ENCODE peak calls at places on chromosomes 16 and 17, in ten cellular contexts. S is SK-N-SH treated with all-trans-retinoic acid at 6 μM for 48 hours; O is Panc1; H is naive B cell; I is naive thymus-derived CD4-positive, alpha-beta T cell; Z is foreskin keratinocyte; C is upper lobe of left lung; W is activated naive CD8-positive, alpha-beta T cell treated with anti-CD3 and anti-CD28 coated beads, Interleukin-2, amount 10 ng/mL, durations not matched to agents 7 days and 5 days; E is stimulated activated effector memory CD8-positive, alpha-beta T cell treated with anti-CD3 and anti-CD28 coated beads, Interleukin-12 subunit alpha, Interleukin-12 subunit beta, amount 100 ng/mL, for 72 hours; R is left ventricle myocardium superior. B is an unnamed sample.

GRCh38 chr17:36643086-36643685 is 41.8 kb downstream of the MRM1 start:
- ATAC-seq in S (no peak), R (no peak), I (no peak), Z (no peak), E (peak), C (no peak), O (no peak), H (no peak), W (no peak), B (peak)

GRCh38 chr16:74830646-74831045 is 56.0 kb upstream of the FA2H start:
- ATAC-seq in R (no peak), W (no peak), O (no peak), I (no peak), C (no peak), H (no peak), E (no peak), Z (peak), S (no peak), B (no peak)

GRCh38 chr16:83095926-83096692 is 469.3 kb downstream of the CDH13 start:
- ATAC-seq in O (no peak), H (no peak), C (no peak), E (no peak), W (no peak), R (no peak), Z (peak), S (no peak), I (no peak), B (no peak)

GRCh38 chr17:62094175-62094574 is 29.1 kb upstream of the MED13 start:
- ATAC-seq in H (no peak), S (peak), Z (no peak), R (no peak), C (no peak), O (peak), E (no peak), W (no peak), I (no peak), B (no peak)

GRCh38 chr17:82703935-82704865 is 5.7 kb upstream of the RAB40B start:
- ATAC-seq in C (no peak), Z (no peak), I (no peak), W (no peak), H (no peak), R (no peak), E (no peak), S (no peak), O (peak), B (no peak)

GRCh38 chr17:4247361-4247980 is 16.3 kb downstream of the ANKFY1 start:
- ATAC-seq in W (no peak), E (no peak), R (no peak), H (no peak), I (no peak), Z (peak), O (no peak), S (no peak), C (no peak), B (no peak)

GRCh38 chr17:65799454-65799853 is 238.0 kb upstream of the AXIN2 start:
- ATAC-seq in W (no peak), S (no peak), Z (no peak), H (no peak), R (no peak), I (no peak), C (no peak), E (peak), O (no peak), B (peak)

GRCh38 chr16:27640277-27640600 is 90.3 kb downstream of the KATNIP start:
- ATAC-seq in E (no peak), W (no peak), R (no peak), S (no peak), O (peak), I (no peak), Z (peak), H (no peak), C (no peak), B (no peak)

GRCh38 chr17:79901131-79901530 is 61.9 kb upstream of the CBX4 start:
- ATAC-seq in W (no peak), I (no peak), O (peak), C (peak), H (no peak), Z (no peak), E (no peak), S (no peak), R (no peak), B (no peak)

GRCh38 chr16:11783319-11784047 is 13.6 kb downstream of the ZC3H7A start:
- ATAC-seq in Z (peak), I (peak), C (peak), R (peak), E (peak), H (peak), S (peak), O (peak), W (peak), B (peak)

GRCh38 chr17:9360610-9361571 is 214.7 kb downstream of the STX8 start:
- ATAC-seq in S (peak), I (no peak), W (no peak), R (peak), Z (no peak), E (no peak), O (no peak), H (no peak), C (peak), B (no peak)

GRCh38 chr16:67541391-67542263 is 13.0 kb downstream of the RIPOR1 start:
- ATAC-seq in W (no peak), E (no peak), S (no peak), H (no peak), O (no peak), R (peak), Z (peak), C (no peak), I (no peak), B (no peak)

GRCh38 chr16:52837251-52837650 is 215.4 kb downstream of the CHD9NB start:
- ATAC-seq in C (no peak), S (no peak), E (no peak), R (no peak), Z (peak), H (no peak), I (no peak), O (no peak), W (no peak), B (no peak)

GRCh38 chr16:54503436-54503835 is 216.8 kb upstream of the IRX3 start:
- ATAC-seq in R (no peak), C (peak), O (no peak), Z (no peak), H (no peak), S (no peak), E (no peak), W (no peak), I (no peak), B (no peak)

GRCh38 chr17:65668211-65668610 is 106.8 kb upstream of the AXIN2 start:
- ATAC-seq in E (no peak), S (no peak), H (no peak), Z (no peak), W (no peak), I (no peak), R (no peak), O (no peak), C (no peak), B (no peak)

GRCh38 chr17:60743812-60744211 is 66.2 kb downstream of the BCAS3 start:
- ATAC-seq in W (no peak), I (no peak), O (no peak), C (no peak), Z (peak), E (no peak), R (no peak), H (no peak), S (peak), B (no peak)

GRCh38 chr17:1709971-1710806 is at the start of gene TLCD2:
- ATAC-seq in S (peak), R (peak), E (peak), H (peak), I (peak), W (peak), Z (peak), C (peak), O (peak), B (peak)

GRCh38 chr17:45036696-45037095 is 14.7 kb downstream of the DCAKD start:
- ATAC-seq in E (no peak), I (no peak), S (no peak), O (no peak), H (no peak), R (no peak), W (no peak), C (no peak), Z (no peak), B (no peak)

GRCh38 chr17:9115446-9116265 is 94.3 kb downstream of the NTN1 start:
- ATAC-seq in C (peak), O (peak), H (no peak), Z (peak), R (peak), I (peak), E (peak), S (peak), W (peak), B (peak)

GRCh38 chr17:73657473-73658116 is 13.3 kb upstream of the SDK2 start:
- ATAC-seq in E (no peak), R (peak), O (peak), W (no peak), I (peak), H (peak), C (peak), S (no peak), Z (peak), B (peak)

GRCh38 chr17:4433515-4434031 is at the start of gene SPNS3:
- ATAC-seq in W (peak), H (peak), E (peak), I (peak), O (peak), R (no peak), S (no peak), C (peak), Z (no peak), B (peak)

GRCh38 chr17:75079023-75079373 is 8.8 kb upstream of the SLC16A5 start:
- ATAC-seq in I (no peak), E (no peak), S (peak), W (no peak), R (no peak), C (no peak), H (no peak), Z (peak), O (peak), B (no peak)

GRCh38 chr17:62862251-62862650 is 54.1 kb upstream of the MARCHF10 start:
- ATAC-seq in Z (peak), E (no peak), I (no peak), C (no peak), R (no peak), W (no peak), H (no peak), S (no peak), O (no peak), B (no peak)

GRCh38 chr16:1642753-1643152 is 30.6 kb downstream of the CRAMP1 start:
- ATAC-seq in S (no peak), E (no peak), W (no peak), H (no peak), I (no peak), R (no peak), O (no peak), C (no peak), Z (no peak), B (no peak)

GRCh38 chr17:1737531-1738291 is 5.0 kb upstream of the SERPINF2 start:
- ATAC-seq in O (no peak), H (no peak), C (peak), Z (no peak), I (no peak), E (no peak), R (peak), S (no peak), W (no peak), B (no peak)

GRCh38 chr16:228151-228855 is 946 bp downstream of the LUC7L start:
- ATAC-seq in I (peak), Z (peak), C (peak), S (peak), O (peak), W (peak), H (no peak), E (peak), R (peak), B (peak)

GRCh38 chr16:3881499-3881995 is 1.0 kb upstream of the CREBBP start:
- ATAC-seq in W (no peak), Z (peak), C (no peak), H (no peak), I (no peak), O (no peak), E (no peak), S (no peak), R (no peak), B (no peak)

GRCh38 chr16:87924937-87925670 is 11.2 kb downstream of the CA5A start:
- ATAC-seq in H (no peak), I (no peak), S (no peak), R (peak), W (no peak), E (no peak), C (no peak), Z (peak), O (peak), B (no peak)

GRCh38 chr17:62963296-62963695 is 2.7 kb upstream of the TANC2 start:
- ATAC-seq in O (no peak), S (peak), H (no peak), Z (peak), C (peak), R (no peak), I (no peak), W (no peak), E (no peak), B (no peak)

GRCh38 chr17:34797724-34798123 is 163.5 kb downstream of the CCT6B start:
- ATAC-seq in Z (peak), S (peak), R (peak), C (peak), I (no peak), W (no peak), H (no peak), E (peak), O (peak), B (no peak)

GRCh38 chr16:56423584-56424403 is 1.6 kb downstream of the AMFR start:
- ATAC-seq in O (no peak), R (no peak), S (peak), H (peak), E (no peak), C (no peak), Z (no peak), W (no peak), I (no peak), B (no peak)

GRCh38 chr16:64468515-64469090 is 653.3 kb downstream of the CDH11 start:
- ATAC-seq in O (no peak), R (peak), Z (no peak), I (no peak), S (peak), E (no peak), C (no peak), H (no peak), W (no peak), B (no peak)

GRCh38 chr16:3276679-3277078 is 6.6 kb upstream of the ZNF263 start:
- ATAC-seq in O (no peak), W (no peak), C (no peak), Z (no peak), R (no peak), H (no peak), I (no peak), E (no peak), S (no peak), B (no peak)

GRCh38 chr16:87391324-87391949 is 699 bp upstream of the MAP1LC3B start:
- ATAC-seq in O (no peak), Z (no peak), C (peak), W (no peak), E (no peak), H (no peak), I (no peak), R (peak), S (peak), B (peak)

GRCh38 chr17:77738666-77739531 is 219.6 kb upstream of the TNRC6C start:
- ATAC-seq in S (no peak), O (peak), R (peak), Z (no peak), W (no peak), C (no peak), E (no peak), H (no peak), I (no peak), B (no peak)

GRCh38 chr16:86133847-86134375 is 234.9 kb downstream of the IRF8 start:
- ATAC-seq in E (no peak), O (no peak), S (no peak), H (no peak), C (no peak), I (no peak), R (no peak), W (no peak), Z (no peak), B (no peak)

GRCh38 chr17:74502866-74503265 is 28.4 kb downstream of the CD300LB start:
- ATAC-seq in Z (no peak), W (no peak), C (no peak), R (no peak), O (no peak), I (no peak), H (no peak), E (no peak), S (no peak), B (no peak)